ENCODE peak calls at places on chromosomes 16 and 17, in four cellular contexts. One of them, this sample, is unnamed.
A peak's percentile ranks its signal among the peaks of the same experiment; 100 is the strongest.

GRCh38 chr17:17994271-17994670 is 21.6 kb downstream of the DRC3 start:
- DNase-seq in upper lobe of left lung: no peak
- DNase-seq in heart right ventricle: peak; percentile 37
- DNase-seq in fibroblast of lung: peak; percentile 38
- DNase-seq in this sample: no peak

GRCh38 chr17:7989781-7990655 is 12.4 kb upstream of the GUCY2D start:
- DNase-seq in upper lobe of left lung: peak; percentile 96
- DNase-seq in fibroblast of lung: peak; percentile 56
- DNase-seq in heart right ventricle: peak; percentile 88
- DNase-seq in this sample: peak; percentile 96

GRCh38 chr17:19978206-19978802 is 676 bp upstream of the AKAP10 start:
- DNase-seq in upper lobe of left lung: no peak
- DNase-seq in fibroblast of lung: no peak
- DNase-seq in heart right ventricle: no peak
- DNase-seq in this sample: no peak

GRCh38 chr16:58269526-58269925 is 25.3 kb downstream of the PRSS54 start:
- DNase-seq in upper lobe of left lung: no peak
- DNase-seq in heart right ventricle: no peak
- DNase-seq in fibroblast of lung: peak; percentile 24
- DNase-seq in this sample: no peak

GRCh38 chr17:63490321-63490720 is 13.5 kb downstream of the ACE start:
- DNase-seq in upper lobe of left lung: peak; percentile 59
- DNase-seq in heart right ventricle: no peak
- DNase-seq in fibroblast of lung: no peak
- DNase-seq in this sample: no peak

GRCh38 chr16:69861276-69862030 is 89.7 kb upstream of the CLEC18A start:
- DNase-seq in heart right ventricle: no peak
- DNase-seq in upper lobe of left lung: no peak
- DNase-seq in fibroblast of lung: peak; percentile 66
- DNase-seq in this sample: no peak

GRCh38 chr17:82939213-82940030 is 99.6 kb upstream of the ZNF750 start:
- DNase-seq in upper lobe of left lung: peak; percentile 72
- DNase-seq in heart right ventricle: peak; percentile 9
- DNase-seq in fibroblast of lung: no peak
- DNase-seq in this sample: no peak

GRCh38 chr17:81929253-81930141 is 2.0 kb upstream of the MAFG start:
- DNase-seq in heart right ventricle: no peak
- DNase-seq in fibroblast of lung: no peak
- DNase-seq in upper lobe of left lung: peak; percentile 79
- DNase-seq in this sample: no peak

GRCh38 chr17:68491864-68492263 is 20.4 kb upstream of the PRKAR1A start:
- DNase-seq in upper lobe of left lung: no peak
- DNase-seq in heart right ventricle: peak; percentile 40
- DNase-seq in fibroblast of lung: no peak
- DNase-seq in this sample: no peak

GRCh38 chr16:75026892-75027391 is 28.1 kb downstream of the ZNRF1 start:
- DNase-seq in heart right ventricle: no peak
- DNase-seq in fibroblast of lung: no peak
- DNase-seq in upper lobe of left lung: no peak
- DNase-seq in this sample: no peak

GRCh38 chr17:43193251-43193650 is 18.4 kb upstream of the TMEM106A start:
- DNase-seq in upper lobe of left lung: no peak
- DNase-seq in heart right ventricle: no peak
- DNase-seq in fibroblast of lung: no peak
- DNase-seq in this sample: no peak

GRCh38 chr17:35588196-35588920 is 1.2 kb downstream of the AP2B1 start:
- DNase-seq in upper lobe of left lung: no peak
- DNase-seq in fibroblast of lung: peak; percentile 36
- DNase-seq in heart right ventricle: no peak
- DNase-seq in this sample: no peak

GRCh38 chr17:49748791-49749190 is 15.1 kb downstream of the FAM117A start:
- DNase-seq in upper lobe of left lung: no peak
- DNase-seq in fibroblast of lung: no peak
- DNase-seq in heart right ventricle: no peak
- DNase-seq in this sample: no peak

GRCh38 chr16:24980077-24980793 is 34.9 kb downstream of the ARHGAP17 start:
- DNase-seq in fibroblast of lung: no peak
- DNase-seq in upper lobe of left lung: no peak
- DNase-seq in heart right ventricle: no peak
- DNase-seq in this sample: no peak

GRCh38 chr16:51431517-51432241 is 280.6 kb upstream of the SALL1 start:
- DNase-seq in fibroblast of lung: peak; percentile 97
- DNase-seq in heart right ventricle: no peak
- DNase-seq in upper lobe of left lung: no peak
- DNase-seq in this sample: no peak

GRCh38 chr16:66746682-66747081 is 4.7 kb downstream of the DYNC1LI2 start:
- DNase-seq in upper lobe of left lung: no peak
- DNase-seq in fibroblast of lung: no peak
- DNase-seq in heart right ventricle: no peak
- DNase-seq in this sample: no peak

GRCh38 chr17:6361733-6362132 is 73.2 kb downstream of the AIPL1 start:
- DNase-seq in fibroblast of lung: no peak
- DNase-seq in upper lobe of left lung: no peak
- DNase-seq in heart right ventricle: no peak
- DNase-seq in this sample: no peak

GRCh38 chr16:20612551-20613470 is 36.6 kb upstream of the ACSM2B start:
- DNase-seq in fibroblast of lung: no peak
- DNase-seq in heart right ventricle: peak; percentile 72
- DNase-seq in upper lobe of left lung: no peak
- DNase-seq in this sample: no peak

GRCh38 chr17:81298325-81298990 is 3.4 kb upstream of the SLC38A10 start:
- DNase-seq in heart right ventricle: no peak
- DNase-seq in upper lobe of left lung: no peak
- DNase-seq in fibroblast of lung: no peak
- DNase-seq in this sample: no peak

GRCh38 chr17:7842380-7842949 is 8.4 kb downstream of the KDM6B start:
- DNase-seq in upper lobe of left lung: peak; percentile 93
- DNase-seq in heart right ventricle: peak; percentile 53
- DNase-seq in fibroblast of lung: peak; percentile 83
- DNase-seq in this sample: no peak

GRCh38 chr17:34623856-34624766 is 44.7 kb downstream of the TMEM132E start:
- DNase-seq in upper lobe of left lung: no peak
- DNase-seq in heart right ventricle: no peak
- DNase-seq in fibroblast of lung: no peak
- DNase-seq in this sample: no peak

GRCh38 chr17:9968881-9969280 is 63.8 kb upstream of the RCVRN start:
- DNase-seq in upper lobe of left lung: no peak
- DNase-seq in fibroblast of lung: peak; percentile 55
- DNase-seq in heart right ventricle: no peak
- DNase-seq in this sample: no peak

GRCh38 chr16:81624718-81625543 is 154.2 kb upstream of the PLCG2 start:
- DNase-seq in upper lobe of left lung: peak; percentile 18
- DNase-seq in heart right ventricle: no peak
- DNase-seq in fibroblast of lung: no peak
- DNase-seq in this sample: no peak

GRCh38 chr16:85861095-85861825 is 37.7 kb upstream of the IRF8 start:
- DNase-seq in heart right ventricle: no peak
- DNase-seq in fibroblast of lung: no peak
- DNase-seq in upper lobe of left lung: no peak
- DNase-seq in this sample: no peak

GRCh38 chr16:83552930-83553329 is 254.8 kb upstream of the HSBP1 start:
- DNase-seq in heart right ventricle: no peak
- DNase-seq in upper lobe of left lung: no peak
- DNase-seq in fibroblast of lung: no peak
- DNase-seq in this sample: no peak

GRCh38 chr17:78381601-78382168 is 3.2 kb downstream of the PGS1 start:
- DNase-seq in upper lobe of left lung: no peak
- DNase-seq in fibroblast of lung: no peak
- DNase-seq in heart right ventricle: no peak
- DNase-seq in this sample: no peak

GRCh38 chr16:3050487-3050886 is 4.1 kb downstream of the MMP25 start:
- DNase-seq in heart right ventricle: no peak
- DNase-seq in fibroblast of lung: no peak
- DNase-seq in upper lobe of left lung: no peak
- DNase-seq in this sample: no peak

GRCh38 chr17:72165202-72165972 is 44.6 kb downstream of the SOX9 start:
- DNase-seq in heart right ventricle: no peak
- DNase-seq in fibroblast of lung: no peak
- DNase-seq in upper lobe of left lung: no peak
- DNase-seq in this sample: no peak

GRCh38 chr16:31301708-31302400 is 42.1 kb downstream of the ITGAM start:
- DNase-seq in upper lobe of left lung: no peak
- DNase-seq in fibroblast of lung: peak; percentile 6
- DNase-seq in heart right ventricle: no peak
- DNase-seq in this sample: no peak

GRCh38 chr16:81483064-81483969 is 38.7 kb downstream of the CMIP start:
- DNase-seq in fibroblast of lung: peak; percentile 66
- DNase-seq in heart right ventricle: no peak
- DNase-seq in upper lobe of left lung: no peak
- DNase-seq in this sample: no peak

GRCh38 chr16:73323880-73324279 is 276.0 kb upstream of the ZFHX3 start:
- DNase-seq in heart right ventricle: no peak
- DNase-seq in upper lobe of left lung: no peak
- DNase-seq in fibroblast of lung: no peak
- DNase-seq in this sample: no peak

GRCh38 chr16:73326770-73327470 is 279.0 kb upstream of the ZFHX3 start:
- DNase-seq in fibroblast of lung: no peak
- DNase-seq in upper lobe of left lung: no peak
- DNase-seq in heart right ventricle: no peak
- DNase-seq in this sample: no peak

GRCh38 chr16:73326221-73326620 is 278.3 kb upstream of the ZFHX3 start:
- DNase-seq in upper lobe of left lung: no peak
- DNase-seq in heart right ventricle: no peak
- DNase-seq in fibroblast of lung: no peak
- DNase-seq in this sample: no peak

GRCh38 chr16:73329363-73330306 is 281.7 kb upstream of the ZFHX3 start:
- DNase-seq in fibroblast of lung: no peak
- DNase-seq in upper lobe of left lung: no peak
- DNase-seq in heart right ventricle: no peak
- DNase-seq in this sample: no peak
- TF ChIP-seq CTCF in fibroblast of lung: no peak
- TF ChIP-seq CTCF in upper lobe of left lung: no peak
- TF ChIP-seq CTCF in heart right ventricle: no peak
- TF ChIP-seq CTCF in this sample: no peak

GRCh38 chr17:76104896-76105231 is 1.3 kb upstream of the EXOC7 start:
- DNase-seq in heart right ventricle: no peak
- DNase-seq in fibroblast of lung: no peak
- DNase-seq in upper lobe of left lung: no peak
- DNase-seq in this sample: no peak

GRCh38 chr17:76104140-76104895 is 731 bp upstream of the EXOC7 start:
- DNase-seq in heart right ventricle: no peak
- DNase-seq in fibroblast of lung: no peak
- DNase-seq in upper lobe of left lung: no peak
- DNase-seq in this sample: no peak

GRCh38 chr17:76107507-76107906 is 3.9 kb upstream of the EXOC7 start:
- DNase-seq in upper lobe of left lung: no peak
- DNase-seq in fibroblast of lung: peak; percentile 15
- DNase-seq in heart right ventricle: no peak
- DNase-seq in this sample: no peak

GRCh38 chr17:76102944-76103273 is 678 bp downstream of the EXOC7 start:
- DNase-seq in fibroblast of lung: no peak
- DNase-seq in upper lobe of left lung: no peak
- DNase-seq in heart right ventricle: no peak
- DNase-seq in this sample: no peak

DNA sequence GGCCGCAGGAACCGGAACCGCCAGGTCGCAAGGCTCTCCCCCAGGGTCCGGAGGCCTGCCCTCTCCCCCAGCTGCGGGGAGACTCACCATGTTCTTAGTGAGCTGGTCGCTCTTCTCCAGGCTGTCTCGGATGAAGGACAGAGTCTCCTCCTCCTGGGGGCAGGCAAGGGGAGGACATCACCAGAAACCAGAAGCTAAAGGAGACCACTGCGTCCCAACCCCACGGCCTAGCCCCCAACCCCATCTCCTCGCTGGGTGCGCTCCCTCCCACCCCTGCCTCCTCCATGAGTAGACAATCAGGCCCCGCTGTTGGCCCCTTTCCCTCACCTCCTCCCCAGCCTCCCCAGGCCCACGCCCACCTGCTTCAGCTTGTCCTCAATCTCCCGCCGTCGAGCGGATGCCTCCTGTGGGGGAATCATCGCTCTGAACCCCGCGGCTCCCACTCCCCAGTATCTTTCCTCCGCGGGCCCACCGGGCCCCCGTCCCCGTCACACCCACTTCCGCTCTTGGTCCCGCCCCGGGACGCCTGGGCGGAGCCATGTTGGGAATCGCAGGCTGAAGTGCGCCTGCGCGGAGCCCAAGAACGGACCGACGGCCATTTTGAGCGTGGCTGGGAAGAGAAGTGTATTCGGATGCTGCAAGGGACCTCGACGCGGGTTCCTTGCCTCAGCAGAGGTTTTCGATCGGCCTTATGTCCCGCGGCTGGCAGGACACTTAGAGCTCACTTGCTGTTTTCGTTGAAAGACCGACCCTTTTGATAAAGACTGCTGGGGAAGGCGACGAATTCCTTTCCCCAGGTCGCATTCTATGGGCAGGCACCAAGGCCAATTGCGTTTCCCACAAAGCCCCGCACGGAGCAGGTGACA is at the start of gene EXOC7:
- DNase-seq in upper lobe of left lung: peak; percentile 98
- DNase-seq in fibroblast of lung: peak; percentile 90
- DNase-seq in heart right ventricle: peak; percentile 93
- DNase-seq in this sample: peak; percentile 95
- TF ChIP-seq CTCF in upper lobe of left lung: no peak
- TF ChIP-seq CTCF in fibroblast of lung: no peak
- TF ChIP-seq CTCF in heart right ventricle: peak; percentile 22
- TF ChIP-seq CTCF in this sample: no peak

GRCh38 chr16:73427177-73427576 is 379.2 kb upstream of the ZFHX3 start:
- DNase-seq in fibroblast of lung: no peak
- DNase-seq in upper lobe of left lung: no peak
- DNase-seq in heart right ventricle: no peak
- DNase-seq in this sample: no peak
- TF ChIP-seq CTCF in fibroblast of lung: no peak
- TF ChIP-seq CTCF in upper lobe of left lung: no peak
- TF ChIP-seq CTCF in heart right ventricle: no peak
- TF ChIP-seq CTCF in this sample: no peak

GRCh38 chr16:72967941-72968340 is 80.0 kb downstream of the ZFHX3 start:
- DNase-seq in fibroblast of lung: no peak
- DNase-seq in heart right ventricle: no peak
- DNase-seq in upper lobe of left lung: no peak
- DNase-seq in this sample: no peak

GRCh38 chr16:72972878-72973571 is 74.9 kb downstream of the ZFHX3 start:
- DNase-seq in heart right ventricle: no peak
- DNase-seq in fibroblast of lung: no peak
- DNase-seq in upper lobe of left lung: no peak
- DNase-seq in this sample: no peak

GRCh38 chr16:72969146-72969545 is 78.8 kb downstream of the ZFHX3 start:
- DNase-seq in fibroblast of lung: no peak
- DNase-seq in heart right ventricle: no peak
- DNase-seq in upper lobe of left lung: no peak
- DNase-seq in this sample: no peak

GRCh38 chr16:72971370-72971769 is 76.6 kb downstream of the ZFHX3 start:
- DNase-seq in upper lobe of left lung: no peak
- DNase-seq in fibroblast of lung: no peak
- DNase-seq in heart right ventricle: no peak
- DNase-seq in this sample: no peak

DNA sequence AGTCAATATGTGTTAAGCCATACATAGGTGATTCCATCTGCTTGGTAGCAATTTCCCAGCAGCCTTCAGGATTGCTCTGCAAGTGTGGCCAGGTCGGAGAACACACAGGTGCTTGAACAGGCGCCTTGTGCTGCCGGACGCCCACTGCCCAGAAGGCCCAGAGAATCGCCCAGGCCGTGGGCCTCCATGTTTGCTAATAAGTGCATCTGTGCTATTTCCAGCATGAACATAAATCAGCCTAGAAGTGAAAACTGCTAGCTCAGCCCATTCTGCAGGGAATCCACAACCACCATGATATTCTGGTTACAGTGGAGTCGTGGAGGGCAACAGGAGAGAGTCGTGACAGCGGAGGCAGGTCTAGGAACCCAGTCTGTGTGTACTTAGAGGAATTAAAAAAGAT is 78.1 kb downstream of the ZFHX3 start:
- DNase-seq in heart right ventricle: no peak
- DNase-seq in fibroblast of lung: no peak
- DNase-seq in upper lobe of left lung: no peak
- DNase-seq in this sample: no peak
- TF ChIP-seq CTCF in heart right ventricle: no peak
- TF ChIP-seq CTCF in fibroblast of lung: no peak
- TF ChIP-seq CTCF in upper lobe of left lung: no peak
- TF ChIP-seq CTCF in this sample: no peak